ENCODE peak calls at places on chromosomes 12 and 14, in nine cellular contexts. H is IMR-90, E is mammary epithelial cell, W is endothelial cell, Z is WTC11, F is A549, M is BJ, U is neural crest cell, Q is choroid plexus epithelial cell. S is an unnamed sample.

GRCh38 chr14:84090837-84091236 is 1439.1 kb upstream of the FLRT2 start:
- DNase-seq in E (no peak), Q (peak), Z (no peak), U (no peak), H (no peak), F (no peak), M (no peak), W (no peak), S (no peak)

GRCh38 chr14:69268763-69269162 is 8.8 kb downstream of the GALNT16 start:
- DNase-seq in W (no peak), M (no peak), F (no peak), H (peak), E (peak), U (no peak), Q (peak), Z (no peak), S (no peak)

GRCh38 chr12:124418156-124418555 is 123.3 kb downstream of the RFLNA start:
- DNase-seq in F (no peak), Q (no peak), M (no peak), W (no peak), U (no peak), H (no peak), Z (no peak), E (no peak), S (no peak)

GRCh38 chr12:122471324-122472226 is 29.2 kb downstream of the ZCCHC8 start:
- DNase-seq in H (peak), E (peak), M (peak), Q (peak), U (no peak), Z (no peak), F (peak), W (no peak), S (peak)

GRCh38 chr12:3304436-3305135 is 186.4 kb upstream of the PRMT8 start:
- DNase-seq in Q (peak), W (peak), Z (no peak), E (peak), M (peak), F (peak), U (no peak), H (peak), S (peak)

GRCh38 chr14:23360496-23360895 is 4.5 kb downstream of the EFS start:
- DNase-seq in E (no peak), H (no peak), U (no peak), W (no peak), M (no peak), F (peak), Z (peak), Q (no peak), S (no peak)

GRCh38 chr14:104362761-104363605 is 216.6 kb upstream of the C14orf180 start:
- DNase-seq in Q (no peak), U (no peak), M (no peak), E (no peak), F (no peak), H (no peak), W (no peak), Z (no peak), S (no peak)

GRCh38 chr14:67570453-67570852 is 29.6 kb downstream of the PIGH start:
- DNase-seq in E (no peak), H (no peak), F (no peak), M (no peak), Z (no peak), Q (no peak), W (no peak), U (no peak), S (no peak)

GRCh38 chr12:3127832-3128231 is 50.7 kb downstream of the TSPAN9 start:
- DNase-seq in W (no peak), M (no peak), H (peak), F (no peak), U (no peak), Z (no peak), E (no peak), Q (peak), S (peak)

GRCh38 chr12:86193931-86194330 is 62.3 kb downstream of the MGAT4C start:
- DNase-seq in U (no peak), E (peak), M (no peak), W (no peak), F (no peak), Z (no peak), Q (peak), H (peak), S (peak)

GRCh38 chr12:109797905-109798669 is 35.1 kb downstream of the TRPV4 start:
- DNase-seq in F (peak), Q (no peak), U (no peak), E (no peak), H (no peak), Z (peak), W (peak), M (no peak), S (no peak)

GRCh38 chr14:73742520-73743238 is 28.5 kb upstream of the PNMA1 start:
- DNase-seq in M (no peak), U (no peak), H (no peak), W (no peak), Z (no peak), E (no peak), Q (no peak), F (no peak), S (no peak)

GRCh38 chr14:102917469-102918211 is 4.8 kb upstream of the AMN start:
- DNase-seq in U (peak), F (peak), Z (peak), E (no peak), M (no peak), W (peak), H (peak), Q (peak), S (peak)

GRCh38 chr14:100649173-100649519 is 61.9 kb upstream of the BEGAIN start:
- DNase-seq in U (no peak), Q (peak), F (peak), M (peak), W (no peak), Z (no peak), H (peak), E (no peak), S (no peak)

GRCh38 chr14:37864861-37865718 is 269.7 kb downstream of the TTC6 start:
- DNase-seq in W (no peak), F (peak), H (peak), U (no peak), E (peak), Z (no peak), M (peak), Q (peak), S (peak)

GRCh38 chr14:96055753-96056508 is 16.8 kb downstream of the C14orf132 start:
- DNase-seq in E (no peak), W (no peak), Z (no peak), M (no peak), U (no peak), F (no peak), H (no peak), Q (no peak), S (no peak)

GRCh38 chr12:111413442-111414086 is 7.8 kb downstream of the SH2B3 start:
- DNase-seq in F (no peak), H (peak), Q (peak), W (no peak), U (no peak), E (peak), M (no peak), Z (no peak), S (peak)

GRCh38 chr14:73460691-73461127 is 2.4 kb upstream of the NUMB start:
- DNase-seq in M (no peak), Q (peak), E (peak), W (no peak), H (peak), Z (no peak), F (no peak), U (no peak), S (peak)

GRCh38 chr14:103121846-103122577 is 1.2 kb upstream of the TNFAIP2 start:
- DNase-seq in H (peak), M (no peak), U (no peak), F (peak), Q (peak), Z (no peak), E (no peak), W (peak), S (peak)

GRCh38 chr14:89330236-89331002 is 86.6 kb downstream of the FOXN3 start:
- DNase-seq in U (no peak), Z (no peak), M (peak), E (no peak), F (no peak), Q (peak), H (peak), W (no peak), S (no peak)

GRCh38 chr12:4579305-4580097 is 17.5 kb downstream of the DYRK4 start:
- DNase-seq in H (peak), W (no peak), F (peak), Q (peak), M (no peak), E (no peak), U (no peak), Z (no peak), S (no peak)
- TF ChIP-seq CTCF in H (peak), W (no peak), F (peak), Q (peak), M (peak), E (peak), U (peak), Z (no peak), S (no peak)

DNA sequence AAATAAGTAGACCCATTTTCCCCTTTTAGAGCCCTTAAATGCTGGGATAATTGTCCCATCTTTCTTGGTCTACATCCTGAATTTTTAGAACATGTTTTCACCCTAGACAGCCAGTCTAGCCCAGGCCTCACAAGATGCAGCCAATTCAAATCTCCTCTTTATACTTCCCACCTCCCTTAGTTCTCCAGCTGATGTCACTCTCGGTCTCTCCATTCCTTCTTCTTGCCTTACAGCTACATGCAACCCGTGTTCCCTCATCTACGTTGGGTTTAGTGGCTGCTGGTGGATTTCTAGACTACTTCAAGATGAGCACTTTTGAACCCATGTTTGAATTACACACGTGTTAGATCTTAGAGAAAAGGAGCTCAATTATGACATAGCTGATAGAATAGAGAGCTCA is 132.0 kb downstream of the PPM1H start:
- DNase-seq in U (no peak), Z (no peak), Q (peak), M (no peak), H (peak), E (no peak), W (no peak), F (no peak), S (no peak)
- TF ChIP-seq CTCF in U (no peak), Z (no peak), Q (peak), M (peak), H (peak), E (no peak), W (no peak), F (peak), S (no peak)

DNA sequence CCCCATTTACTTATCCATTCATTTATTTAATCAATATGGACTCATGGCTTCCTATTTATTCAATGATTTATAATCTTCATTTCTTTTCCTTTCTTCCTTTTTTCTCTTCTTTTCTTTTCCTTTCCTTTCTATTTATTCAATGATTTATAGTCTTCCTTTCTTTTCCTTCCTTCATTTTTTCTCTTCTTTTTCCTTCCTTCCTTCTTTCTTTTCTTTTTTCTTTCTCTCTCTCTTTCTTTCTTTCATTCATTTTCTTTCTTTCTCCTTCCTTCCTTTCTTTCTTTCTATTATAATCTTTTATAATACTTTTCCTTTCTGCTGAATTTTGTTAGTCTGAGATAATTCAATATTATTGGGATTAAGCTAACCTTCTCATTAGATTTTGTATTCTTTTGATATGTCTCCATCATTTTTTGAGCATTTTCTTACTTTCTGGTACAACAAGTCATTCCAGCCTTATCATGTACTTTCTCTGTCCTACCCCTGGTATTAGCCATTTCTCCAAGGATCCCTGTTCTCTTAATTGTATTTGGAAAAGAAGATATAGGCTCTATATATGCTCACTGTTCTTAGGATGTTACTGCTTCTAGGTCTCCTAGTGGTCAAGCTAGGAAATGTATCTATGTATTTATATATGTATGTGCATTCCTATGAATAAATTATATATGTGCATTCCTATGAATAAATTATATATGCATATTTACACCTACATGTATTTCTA is 12.1 kb downstream of the LACRT start:
- DNase-seq in U (no peak), M (no peak), H (peak), Q (peak), E (no peak), F (peak), Z (no peak), W (no peak), S (no peak)
- TF ChIP-seq CTCF in U (peak), M (no peak), H (peak), Q (peak), E (peak), F (no peak), Z (no peak), W (peak), S (peak)

GRCh38 chr12:118355838-118356237 is 16.9 kb downstream of the TAOK3 start:
- DNase-seq in E (no peak), F (no peak), M (no peak), U (no peak), W (no peak), Z (no peak), H (no peak), Q (no peak), S (no peak)

GRCh38 chr12:118358008-118358359 is 14.7 kb downstream of the TAOK3 start:
- DNase-seq in W (no peak), Z (no peak), M (no peak), F (no peak), E (no peak), H (no peak), Q (no peak), U (no peak), S (no peak)

GRCh38 chr12:118358607-118359540 is 13.8 kb downstream of the TAOK3 start:
- DNase-seq in E (no peak), W (no peak), H (no peak), U (no peak), Q (no peak), Z (no peak), M (no peak), F (peak), S (peak)

GRCh38 chr12:118356809-118357326 is 15.8 kb downstream of the TAOK3 start:
- DNase-seq in W (no peak), Z (no peak), U (no peak), H (peak), E (peak), Q (peak), M (peak), F (peak), S (peak)

DNA sequence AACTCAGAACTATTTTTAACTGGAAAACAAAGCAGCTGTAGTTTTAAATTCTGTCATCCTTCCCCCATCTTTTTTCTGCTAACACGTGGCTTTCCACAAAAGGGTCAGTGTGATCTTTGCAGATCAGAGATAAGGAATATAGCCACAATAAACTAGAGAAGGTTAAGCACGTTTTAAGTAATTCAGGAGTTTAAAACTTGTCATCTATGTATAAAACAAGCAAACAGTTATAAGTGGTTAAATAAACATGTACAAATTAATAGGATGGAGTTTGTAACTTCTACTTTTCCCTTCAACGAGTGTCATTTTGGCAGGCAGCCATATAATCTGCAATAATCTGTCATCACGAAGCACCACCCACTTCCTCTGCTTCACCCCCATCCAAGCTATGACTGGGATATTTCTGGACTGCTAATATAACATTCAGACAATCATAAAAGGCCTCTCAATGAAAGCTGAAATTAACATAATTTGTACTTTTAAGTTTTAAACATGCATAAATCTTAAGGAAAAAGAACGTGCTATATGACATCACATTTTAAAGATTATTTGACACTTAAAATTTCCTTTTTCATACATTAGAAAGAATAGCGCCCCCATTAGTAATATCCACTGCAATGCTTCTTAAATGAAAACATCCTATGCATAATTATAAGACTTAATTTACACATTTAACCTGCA is 15.2 kb downstream of the TAOK3 start:
- DNase-seq in Q (peak), M (no peak), F (peak), W (no peak), E (peak), H (peak), Z (no peak), U (no peak), S (peak)
- TF ChIP-seq CTCF in Q (no peak), M (no peak), F (peak), W (peak), E (no peak), H (no peak), Z (no peak), U (peak), S (peak)

GRCh38 chr12:28540324-28540714 is 350.1 kb downstream of the CCDC91 start:
- DNase-seq in M (no peak), F (no peak), W (no peak), E (no peak), H (no peak), Q (peak), U (no peak), Z (no peak), S (no peak)
- TF ChIP-seq CTCF in M (no peak), F (no peak), W (no peak), E (no peak), H (no peak), Q (no peak), U (no peak), Z (no peak), S (no peak)

DNA sequence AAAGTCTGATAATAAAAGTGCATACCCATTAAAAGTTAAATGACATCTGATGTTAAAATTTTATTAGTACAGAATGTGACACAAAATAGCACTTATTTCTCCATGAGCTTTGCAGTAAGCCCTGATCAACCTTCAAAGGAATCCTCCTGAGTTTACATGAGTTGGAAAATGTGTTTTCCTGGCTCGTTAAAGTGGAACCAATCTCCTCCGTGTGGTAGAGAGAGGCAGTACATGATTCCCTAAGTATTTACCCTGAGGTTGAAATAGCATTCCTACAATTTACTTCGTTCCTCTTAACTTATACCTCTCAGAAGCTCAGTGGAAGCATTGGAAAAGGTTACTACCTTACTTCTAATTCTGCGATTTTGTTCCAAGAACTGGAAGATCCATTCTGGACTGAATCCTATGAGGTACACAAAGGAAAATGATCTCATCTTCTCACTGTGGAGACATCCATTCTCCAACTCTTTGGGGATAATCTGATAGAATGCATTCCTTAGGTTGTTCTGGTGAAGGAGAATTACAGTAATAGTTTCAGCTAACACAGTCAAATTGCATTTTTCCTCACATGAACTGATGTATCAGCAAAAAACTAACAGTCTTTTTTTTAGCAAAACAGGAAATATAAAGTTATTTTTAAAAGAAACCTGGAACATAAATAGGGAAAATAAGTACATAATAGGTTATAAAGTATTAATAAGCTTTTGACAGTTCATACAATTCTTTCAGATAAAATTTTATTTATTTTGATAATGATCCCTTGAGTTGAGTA is 475.6 kb downstream of the PDZRN4 start:
- DNase-seq in U (no peak), Z (no peak), M (peak), H (peak), F (peak), E (peak), W (peak), Q (peak), S (peak)
- TF ChIP-seq CTCF in U (peak), Z (peak), M (peak), H (peak), F (peak), E (peak), W (peak), Q (peak), S (peak)

GRCh38 chr12:96132819-96133218 is 61.4 kb upstream of the ELK3 start:
- DNase-seq in H (no peak), W (no peak), E (no peak), Q (no peak), M (no peak), U (no peak), Z (no peak), F (peak), S (peak)
- TF ChIP-seq CTCF in H (no peak), W (no peak), E (peak), Q (no peak), M (no peak), U (peak), Z (no peak), F (peak), S (no peak)

DNA sequence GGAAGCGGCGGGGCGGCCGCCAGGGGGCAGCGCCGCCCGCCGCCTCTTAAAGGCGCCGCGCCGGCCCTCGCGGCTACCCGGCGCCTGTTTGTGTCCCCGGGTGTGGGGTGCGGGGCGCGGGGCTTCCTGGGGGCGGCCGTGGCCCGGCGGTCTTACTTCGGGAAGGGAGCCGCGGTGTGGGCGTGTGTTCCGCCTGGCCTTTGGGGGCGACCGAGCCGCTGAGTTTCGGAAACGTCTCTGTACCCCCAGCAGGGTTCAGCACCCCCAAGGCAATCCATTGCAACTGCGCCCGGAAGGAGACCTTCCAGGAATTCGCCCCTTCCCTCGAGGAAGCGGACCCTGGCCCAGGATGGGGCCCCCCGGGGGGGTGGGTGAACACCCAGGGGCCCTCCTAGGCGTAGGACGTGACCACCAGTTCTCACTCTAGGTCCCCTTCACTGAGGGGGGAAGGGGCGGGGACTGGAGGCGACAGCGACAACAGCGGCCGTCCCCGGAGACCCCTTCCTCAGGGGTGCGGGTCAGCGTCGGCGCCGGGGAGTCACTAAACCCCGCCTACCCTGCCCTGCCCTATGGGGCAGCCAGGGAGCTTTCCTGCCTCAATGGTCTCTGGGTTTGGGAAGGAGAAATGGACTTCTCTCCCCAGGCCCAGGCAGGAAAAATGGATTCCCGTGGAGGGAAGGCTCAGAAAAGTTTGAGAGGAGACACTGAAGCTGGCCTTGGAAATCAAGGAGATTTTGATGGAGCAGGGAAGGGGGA is at the start of gene ITPK1:
- DNase-seq in Q (peak), Z (peak), U (peak), W (peak), H (peak), E (no peak), M (no peak), F (peak), S (peak)
- TF ChIP-seq CTCF in Q (peak), Z (peak), U (peak), W (peak), H (peak), E (peak), M (no peak), F (peak), S (peak)

GRCh38 chr14:59897757-59898383 is 22.1 kb upstream of the LRRC9 start:
- DNase-seq in M (no peak), E (peak), W (peak), U (peak), F (peak), Z (peak), Q (peak), H (no peak), S (peak)
- TF ChIP-seq CTCF in M (no peak), E (peak), W (peak), U (peak), F (peak), Z (no peak), Q (peak), H (peak), S (peak)